ENCODE peak calls at places on chromosomes 1 and 21, in four cellular contexts. U, R, Q and H are unnamed samples. For H3K27me3, the result is how much of the 10 kb centered on the place peaks cover.

GRCh38 chr1:220701974-220702373 is 11.8 kb downstream of the C1orf115 start:
- DNase-seq in U (no peak), R (no peak), Q (no peak), H (no peak)

GRCh38 chr1:234661249-234661928 is 51.4 kb upstream of the IRF2BP2 start:
- DNase-seq in U (no peak), R (no peak), Q (no peak), H (no peak)

GRCh38 chr1:35539073-35539823 is 18.0 kb downstream of the KIAA0319L start:
- DNase-seq in U (peak), R (no peak), Q (no peak), H (peak)

GRCh38 chr1:229229137-229229720 is 41.7 kb upstream of the RAB4A start:
- DNase-seq in U (peak), R (peak), Q (no peak), H (no peak)

GRCh38 chr1:204148098-204148406 is 3.8 kb downstream of the ETNK2 start:
- DNase-seq in U (no peak), R (no peak), Q (no peak), H (no peak)

GRCh38 chr1:38297852-38298251 is 251.3 kb upstream of the POU3F1 start:
- DNase-seq in U (no peak), R (no peak), Q (no peak), H (no peak)

GRCh38 chr1:63935553-63935952 is 161.7 kb downstream of the ROR1 start:
- DNase-seq in U (no peak), R (no peak), Q (no peak), H (no peak)

GRCh38 chr1:213274140-213274539 is 223.1 kb downstream of the RPS6KC1 start:
- DNase-seq in U (no peak), R (no peak), Q (no peak), H (no peak)

GRCh38 chr1:23556661-23557470 is 2.4 kb downstream of the ID3 start:
- DNase-seq in U (peak), R (peak), Q (no peak), H (peak)

GRCh38 chr1:191025896-191026642 is 548.4 kb upstream of the BRINP3 start:
- DNase-seq in U (no peak), R (no peak), Q (no peak), H (peak)

GRCh38 chr21:44872266-44872567 is 1.3 kb downstream of the PTTG1IP start:
- DNase-seq in U (peak), R (no peak), Q (no peak), H (no peak)

GRCh38 chr1:109822749-109823542 is 59.2 kb upstream of the EPS8L3 start:
- DNase-seq in U (no peak), R (no peak), Q (no peak), H (no peak)

GRCh38 chr1:234871710-234872262 is 256.9 kb downstream of the TOMM20 start:
- DNase-seq in U (no peak), R (peak), Q (no peak), H (no peak)

GRCh38 chr1:53408013-53408754 is 51.0 kb upstream of the DMRTB1 start:
- DNase-seq in U (no peak), R (no peak), Q (no peak), H (no peak)

GRCh38 chr1:60033066-60033465 is 40.5 kb downstream of the C1orf87 start:
- DNase-seq in U (no peak), R (no peak), Q (no peak), H (no peak)

GRCh38 chr1:203252678-203253077 is 23.2 kb upstream of the CHIT1 start:
- DNase-seq in U (no peak), R (no peak), Q (no peak), H (no peak)

GRCh38 chr1:36350659-36351171 is 27.3 kb upstream of the EVA1B start:
- DNase-seq in U (no peak), R (no peak), Q (no peak), H (no peak)

GRCh38 chr1:44237721-44238457 is 24.6 kb downstream of the DMAP1 start:
- DNase-seq in U (peak), R (peak), Q (no peak), H (no peak)

GRCh38 chr1:107750364-107750959 is 214.5 kb downstream of the VAV3 start:
- DNase-seq in U (peak), R (peak), Q (peak), H (no peak)

GRCh38 chr1:19974822-19975416 is 4.5 kb downstream of the PLA2G2A start:
- DNase-seq in U (peak), R (peak), Q (peak), H (peak)

GRCh38 chr1:1290238-1290731 is 10.0 kb downstream of the SCNN1D start:
- DNase-seq in U (peak), R (peak), Q (no peak), H (peak)

DNA sequence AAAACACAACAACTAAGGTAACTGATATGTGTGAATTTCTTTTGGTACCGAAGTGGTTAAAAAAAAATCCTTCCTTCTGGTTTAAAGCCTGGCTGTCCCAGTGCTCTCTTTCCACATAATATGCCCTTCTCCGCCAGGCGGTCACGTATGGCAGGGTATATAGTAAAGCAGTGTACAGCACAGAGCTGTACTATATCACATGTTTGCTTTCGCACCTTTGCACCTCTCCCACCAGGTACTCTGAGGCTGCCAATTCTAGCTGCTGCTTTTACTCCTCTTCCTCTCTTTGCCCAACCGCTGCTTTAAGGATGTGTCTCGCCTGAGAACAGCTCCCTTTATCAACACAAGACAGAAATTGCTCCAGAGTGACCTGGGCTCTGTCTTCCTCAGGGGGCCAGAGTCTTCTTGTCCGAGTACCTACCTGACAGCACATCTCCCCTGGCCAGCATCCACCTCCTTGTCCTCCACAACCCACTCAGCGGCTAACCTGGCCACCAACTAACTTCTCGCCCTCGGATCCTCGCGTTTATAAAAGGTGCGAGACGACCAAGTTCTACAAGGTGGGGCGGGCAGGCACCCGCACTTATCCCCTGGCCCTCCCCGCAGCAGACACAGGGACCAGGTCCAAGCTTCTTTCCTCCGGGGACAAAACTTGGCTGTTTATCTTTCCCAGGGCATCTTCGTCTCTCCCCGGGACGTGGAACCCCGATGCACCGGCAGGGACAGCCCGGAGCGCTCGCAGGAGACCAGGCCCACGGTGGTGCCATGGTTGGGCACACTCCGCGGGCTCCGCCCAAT is 1.6 kb downstream of the COLGALT2 start:
- DNase-seq in U (no peak), R (no peak), Q (no peak), H (no peak)
- H3K4me3 ChIP-seq in U (peak), R (peak), Q (peak), H (peak)

DNA sequence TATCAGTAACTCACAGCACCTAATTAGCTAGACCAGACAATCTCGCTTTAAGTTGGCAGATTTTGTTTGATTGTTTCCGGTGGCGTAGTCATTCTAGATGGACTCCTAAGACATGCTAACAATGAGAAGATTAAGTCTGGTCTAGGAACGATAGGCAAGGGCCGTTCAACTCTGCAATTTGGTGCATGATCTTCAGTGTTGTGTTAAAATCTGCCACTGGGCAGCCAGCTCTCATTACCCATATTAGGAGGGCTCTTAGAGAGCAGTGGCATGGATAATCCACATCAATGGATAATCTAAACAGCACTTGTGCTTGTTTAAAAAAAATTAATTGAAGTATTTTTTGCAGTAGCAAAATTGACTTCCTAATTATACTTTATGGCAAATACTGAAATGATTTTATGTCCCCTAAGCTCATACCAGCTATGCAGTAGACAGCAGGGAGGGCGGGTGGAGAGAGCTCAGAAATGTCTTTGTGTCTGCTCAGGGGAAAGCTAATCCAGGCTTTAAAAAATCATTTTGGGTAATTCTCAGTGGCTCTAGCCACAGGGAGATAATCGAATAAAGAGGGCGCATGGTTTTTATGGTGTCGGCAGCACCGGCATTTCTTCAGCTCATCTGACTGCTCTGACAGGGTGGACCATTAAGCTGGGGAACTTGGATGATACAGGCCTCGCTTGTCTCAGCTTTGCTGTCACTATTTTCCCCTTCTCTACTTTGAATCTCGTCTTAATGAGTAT is 48.5 kb upstream of the IKBKE start:
- DNase-seq in U (no peak), R (no peak), Q (no peak), H (no peak)
- H3K27me3 ChIP-seq in U (under half), R (under half), Q (under half), H (under half)

GRCh38 chr21:21199342-21200102 is 201.3 kb downstream of the NCAM2 start:
- DNase-seq in U (no peak), R (no peak), Q (no peak), H (no peak)

GRCh38 chr21:21196087-21196486 is 197.9 kb downstream of the NCAM2 start:
- DNase-seq in U (no peak), R (no peak), Q (no peak), H (no peak)

GRCh38 chr21:21195417-21195816 is 197.2 kb downstream of the NCAM2 start:
- DNase-seq in U (no peak), R (no peak), Q (no peak), H (no peak)

GRCh38 chr21:21200103-21200938 is 202.1 kb downstream of the NCAM2 start:
- DNase-seq in U (peak), R (no peak), Q (peak), H (peak)

DNA sequence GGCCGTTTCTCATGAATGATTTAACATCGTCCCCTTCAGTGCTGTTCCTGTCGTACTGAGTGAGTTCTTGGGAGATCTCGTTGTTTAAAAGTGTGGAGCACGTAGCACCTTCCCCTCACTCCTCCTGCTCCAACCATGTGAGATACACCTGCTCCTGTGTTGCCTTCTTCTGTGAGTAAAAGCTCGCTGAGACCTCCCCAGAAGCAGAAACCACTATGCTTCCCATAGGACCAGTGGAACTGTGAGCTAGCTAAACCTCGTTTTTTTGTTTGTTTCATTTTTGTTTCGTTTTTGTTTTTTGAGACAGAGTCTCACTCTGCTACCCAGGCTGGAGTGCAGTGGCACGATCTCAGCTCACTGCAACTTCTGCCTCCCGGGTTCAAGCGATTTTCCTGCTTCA is 198.6 kb downstream of the NCAM2 start:
- DNase-seq in U (no peak), R (no peak), Q (no peak), H (no peak)
- H3K4me3 ChIP-seq in U (no peak), R (no peak), Q (no peak), H (no peak)

GRCh38 chr1:245229051-245229450 is 74.3 kb downstream of the KIF26B start:
- DNase-seq in U (no peak), R (no peak), Q (no peak), H (no peak)

GRCh38 chr1:245225709-245226464 is 71.1 kb downstream of the KIF26B start:
- DNase-seq in U (no peak), R (no peak), Q (no peak), H (no peak)

GRCh38 chr1:245222931-245223330 is 68.1 kb downstream of the KIF26B start:
- DNase-seq in U (no peak), R (no peak), Q (no peak), H (no peak)

GRCh38 chr1:245220381-245220985 is 65.7 kb downstream of the KIF26B start:
- DNase-seq in U (no peak), R (no peak), Q (no peak), H (no peak)

GRCh38 chr1:245225267-245225666 is 70.5 kb downstream of the KIF26B start:
- DNase-seq in U (no peak), R (peak), Q (peak), H (no peak)
- H3K27me3 ChIP-seq in U (under half), R (under half), Q (under half), H (under half)

GRCh38 chr1:200437556-200438203 is 27.8 kb upstream of the ZNF281 start:
- DNase-seq in U (peak), R (no peak), Q (no peak), H (no peak)
- H3K4me3 ChIP-seq in U (no peak), R (no peak), Q (no peak), H (peak)

GRCh38 chr21:41499920-41500319 is 8.0 kb downstream of the TMPRSS2 start:
- DNase-seq in U (no peak), R (no peak), Q (no peak), H (no peak)

GRCh38 chr21:41500354-41500753 is 7.6 kb downstream of the TMPRSS2 start:
- DNase-seq in U (peak), R (no peak), Q (no peak), H (no peak)

GRCh38 chr21:41500931-41501381 is 7.0 kb downstream of the TMPRSS2 start:
- DNase-seq in U (peak), R (no peak), Q (no peak), H (no peak)

GRCh38 chr21:41497008-41497407 is 10.9 kb downstream of the TMPRSS2 start:
- DNase-seq in U (peak), R (no peak), Q (no peak), H (no peak)

GRCh38 chr21:41497836-41498235 is 10.1 kb downstream of the TMPRSS2 start:
- DNase-seq in U (peak), R (no peak), Q (no peak), H (no peak)
- H3K27me3 ChIP-seq in U (under half), R (under half), Q (under half), H (under half)